ENCODE peak calls at places on chromosomes 1 and 21, in seven cellular contexts. X is heart left ventricle, N is ascending aorta, W is MM.1S, S is fibroblast of pulmonary artery, H is AG10803, G is bronchial epithelial cell. Q is an unnamed sample.

GRCh38 chr1:36355811-36356210 is 29.9 kb downstream of the STK40 start:
- DNase-seq in X (no peak), N (no peak), W (no peak), S (no peak), H (no peak), G (no peak), Q (no peak)

GRCh38 chr1:54376085-54377039 is 29.8 kb downstream of the SSBP3 start:
- DNase-seq in X (no peak), N (no peak), W (peak; percentile 94), S (no peak), H (no peak), G (no peak), Q (no peak)

GRCh38 chr1:173050865-173051264 is at the start of gene TNFSF18:
- DNase-seq in X (no peak), N (no peak), W (no peak), S (peak; percentile 71), H (no peak), G (peak; percentile 80), Q (no peak)

GRCh38 chr1:201531551-201532425 is 7.1 kb upstream of the NAV1 start:
- DNase-seq in X (no peak), N (no peak), W (no peak), S (no peak), H (peak; percentile 58), G (no peak), Q (no peak)

GRCh38 chr1:91404151-91405012 is at the start of gene HFM1:
- DNase-seq in X (peak; percentile 90), N (peak; percentile 8), W (peak; percentile 73), S (peak; percentile 74), H (peak; percentile 64), G (peak; percentile 47), Q (peak; percentile 58)

GRCh38 chr21:34671891-34672290 is 3.1 kb downstream of the CLIC6 start:
- DNase-seq in X (no peak), N (no peak), W (no peak), S (no peak), H (no peak), G (no peak), Q (no peak)

GRCh38 chr1:178126261-178126660 is 32.4 kb downstream of the RASAL2 start:
- DNase-seq in X (no peak), N (no peak), W (no peak), S (no peak), H (no peak), G (peak; percentile 66), Q (no peak)

GRCh38 chr1:58570817-58571216 is 6.2 kb downstream of the TACSTD2 start:
- DNase-seq in X (no peak), N (no peak), W (no peak), S (no peak), H (no peak), G (no peak), Q (no peak)

GRCh38 chr1:91894036-91894761 is 8.2 kb upstream of the TGFBR3 start:
- DNase-seq in X (no peak), N (no peak), W (no peak), S (no peak), H (peak; percentile 76), G (peak; percentile 23), Q (no peak)

GRCh38 chr1:29822895-29823294 is 586.6 kb downstream of the PTPRU start:
- DNase-seq in X (no peak), N (no peak), W (no peak), S (no peak), H (no peak), G (no peak), Q (no peak)

GRCh38 chr1:202113690-202114300 is 8.9 kb upstream of the GPR37L1 start:
- DNase-seq in X (no peak), N (no peak), W (peak; percentile 69), S (no peak), H (no peak), G (no peak), Q (no peak)

GRCh38 chr21:45104560-45104959 is 30.2 kb downstream of the ADARB1 start:
- DNase-seq in X (no peak), N (no peak), W (no peak), S (peak; percentile 29), H (no peak), G (peak; percentile 34), Q (no peak)

GRCh38 chr21:45329261-45330074 is 41.8 kb upstream of the POFUT2 start:
- DNase-seq in X (peak; percentile 44), N (no peak), W (no peak), S (no peak), H (no peak), G (no peak), Q (no peak)

DNA sequence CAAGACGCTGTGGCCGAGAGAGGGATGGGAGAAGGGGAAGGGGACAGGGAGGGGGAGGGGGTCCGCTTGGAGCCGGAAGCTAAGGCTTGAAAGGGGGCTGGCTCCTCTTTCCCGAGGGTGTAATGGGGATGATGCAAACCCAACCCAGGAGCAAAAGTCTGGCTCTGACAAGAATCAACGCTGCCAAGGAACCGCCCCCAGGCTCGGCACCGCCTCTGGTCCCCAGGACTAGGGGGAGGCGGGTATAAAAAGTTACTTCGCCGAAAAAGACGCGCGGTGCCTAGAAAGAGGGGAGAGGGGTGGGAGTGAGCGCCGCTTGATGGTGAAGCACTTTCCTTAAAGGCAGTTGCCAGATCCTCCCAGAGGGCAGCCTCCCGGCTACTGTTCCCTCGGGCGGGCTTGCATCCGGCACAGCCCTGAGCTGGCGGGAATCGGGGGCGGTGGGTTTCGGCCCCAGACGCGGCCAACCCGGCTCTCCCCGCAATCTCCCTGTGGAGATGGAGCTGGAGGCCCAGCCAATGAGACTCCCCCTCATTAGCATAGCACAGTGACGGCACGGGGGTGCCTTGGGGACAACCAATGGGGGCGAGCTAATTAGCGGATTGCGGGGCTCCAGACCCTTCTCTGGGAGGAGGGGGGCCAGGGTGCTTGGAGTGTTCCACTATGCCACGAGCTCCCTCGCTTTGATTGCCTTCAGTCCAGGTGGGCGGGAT is at the start of gene KCNT2:
- DNase-seq in X (peak; percentile 75), N (no peak), W (no peak), S (peak; percentile 62), H (peak; percentile 17), G (peak; percentile 5), Q (peak; percentile 84)
- TF ChIP-seq CTCF in X (no peak), N (no peak), W (no peak), S (peak; percentile 7), H (no peak), G (no peak), Q (no peak)

GRCh38 chr1:103459385-103459784 is 66.1 kb upstream of the RNPC3 start:
- DNase-seq in X (no peak), N (no peak), W (no peak), S (peak; percentile 18), H (peak; percentile 29), G (peak; percentile 37), Q (no peak)

GRCh38 chr1:103460496-103460895 is 65.0 kb upstream of the RNPC3 start:
- DNase-seq in X (no peak), N (no peak), W (no peak), S (no peak), H (no peak), G (no peak), Q (no peak)

GRCh38 chr1:103467100-103467499 is 58.4 kb upstream of the RNPC3 start:
- DNase-seq in X (no peak), N (no peak), W (no peak), S (no peak), H (no peak), G (no peak), Q (no peak)

GRCh38 chr1:103457856-103458255 is 67.6 kb upstream of the RNPC3 start:
- DNase-seq in X (no peak), N (no peak), W (no peak), S (no peak), H (no peak), G (no peak), Q (no peak)

DNA sequence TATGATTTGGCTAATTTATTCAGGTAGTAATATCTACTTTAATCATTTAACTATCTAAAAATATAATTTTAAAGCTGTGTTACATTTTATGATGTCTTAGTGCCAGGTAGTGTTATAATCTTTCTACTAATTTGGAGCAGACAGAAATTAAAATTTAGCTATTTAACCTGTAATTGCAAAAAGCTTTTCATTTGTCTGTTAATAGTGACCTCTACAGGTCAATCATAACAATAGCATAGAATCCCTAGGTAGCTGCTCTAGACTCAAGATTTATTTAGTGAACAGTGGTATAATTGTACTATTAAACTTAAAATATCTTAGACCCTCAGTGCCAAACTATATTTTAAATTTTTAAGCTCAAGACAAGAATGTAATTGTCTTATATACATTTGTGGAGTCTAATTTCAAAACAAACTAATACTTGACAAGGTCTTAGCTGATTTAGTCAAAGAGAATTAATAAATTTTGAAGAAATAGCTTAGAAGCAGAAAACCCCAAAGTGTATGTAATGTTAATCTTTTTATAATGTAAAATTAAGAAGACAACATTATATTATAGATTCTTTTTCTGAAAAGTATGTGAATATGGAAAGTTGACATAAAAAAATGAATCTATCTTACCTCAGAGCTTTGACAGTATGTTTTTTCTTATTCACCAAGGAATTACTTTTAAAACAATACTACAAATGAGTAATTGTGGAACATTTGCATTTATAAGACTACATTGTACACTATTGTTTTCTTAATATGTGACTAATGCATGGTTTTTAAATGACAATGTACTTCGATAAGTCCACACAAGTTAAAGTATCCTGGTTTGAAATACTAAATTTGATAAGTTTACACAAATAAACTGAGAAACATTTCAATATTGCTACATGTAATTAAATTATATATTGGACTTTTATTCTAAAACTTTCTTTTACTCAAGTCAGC is 64.1 kb upstream of the RNPC3 start:
- DNase-seq in X (no peak), N (no peak), W (peak; percentile 15), S (peak; percentile 38), H (peak; percentile 17), G (peak; percentile 71), Q (no peak)
- TF ChIP-seq CTCF in X (peak; percentile 21), N (peak; percentile 26), W (peak; percentile 45), S (peak; percentile 58), H (peak; percentile 75), G (peak; percentile 34), Q (peak; percentile 40)

DNA sequence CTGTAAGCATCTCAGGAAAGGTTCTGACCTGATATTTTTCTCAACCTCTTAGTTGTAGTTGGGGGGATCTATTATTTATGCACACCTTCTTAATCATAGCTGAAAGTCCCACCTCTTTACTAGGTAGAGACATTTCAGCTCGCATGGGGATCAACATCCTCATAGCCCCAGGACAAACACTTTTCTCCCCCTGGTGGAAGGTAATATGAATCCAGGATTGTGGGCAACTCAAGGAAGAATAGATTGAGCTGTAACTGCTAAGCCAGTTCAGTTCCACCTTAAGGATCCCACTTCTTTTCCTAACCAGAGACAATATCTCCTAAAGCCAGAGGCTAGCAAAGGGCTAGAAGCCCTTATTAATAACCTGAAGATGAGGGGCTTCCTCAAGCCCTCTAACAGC is 25.4 kb upstream of the SMYD3 start:
- DNase-seq in X (no peak), N (no peak), W (no peak), S (no peak), H (no peak), G (no peak), Q (no peak)
- TF ChIP-seq CTCF in X (no peak), N (no peak), W (peak; percentile 12), S (peak; percentile 27), H (peak; percentile 43), G (no peak), Q (no peak)

GRCh38 chr1:94961994-94962744 is 35.3 kb upstream of the CNN3 start:
- DNase-seq in X (no peak), N (no peak), W (no peak), S (no peak), H (no peak), G (no peak), Q (no peak)

GRCh38 chr1:94962745-94963265 is 35.9 kb upstream of the CNN3 start:
- DNase-seq in X (no peak), N (no peak), W (peak; percentile 51), S (peak; percentile 65), H (peak; percentile 44), G (no peak), Q (no peak)

GRCh38 chr1:94966033-94966432 is 39.1 kb upstream of the CNN3 start:
- DNase-seq in X (no peak), N (no peak), W (no peak), S (no peak), H (no peak), G (no peak), Q (no peak)

GRCh38 chr1:94961582-94961981 is 34.7 kb upstream of the CNN3 start:
- DNase-seq in X (no peak), N (no peak), W (no peak), S (no peak), H (no peak), G (no peak), Q (no peak)

GRCh38 chr1:94963864-94964263 is 37.0 kb upstream of the CNN3 start:
- DNase-seq in X (no peak), N (no peak), W (no peak), S (no peak), H (no peak), G (no peak), Q (no peak)
- TF ChIP-seq CTCF in X (no peak), N (no peak), W (no peak), S (no peak), H (no peak), G (no peak), Q (no peak)